ENCODE peak calls at places on chromosomes 3 and 15, in seven cellular contexts. W, U, I, G, J, P and Q are unnamed samples.

GRCh38 chr15:78830514-78831228 is 19.4 kb upstream of the ADAMTS7 start:
- DNase-seq in I (peak), G (no peak), U (no peak), J (no peak), W (no peak), P (no peak), Q (no peak)

GRCh38 chr3:134249935-134250716 is 533 bp downstream of the RYK start:
- DNase-seq in P (peak), U (no peak), G (peak), W (peak), I (peak), J (peak), Q (no peak)

GRCh38 chr15:29571728-29572454 is 250.4 kb downstream of the TJP1 start:
- DNase-seq in U (no peak), P (peak), J (no peak), W (no peak), G (no peak), I (peak), Q (no peak)

GRCh38 chr3:196643201-196643749 is 3.8 kb downstream of the NRROS start:
- DNase-seq in P (no peak), U (no peak), I (no peak), J (no peak), G (no peak), W (no peak), Q (no peak)

GRCh38 chr15:28017423-28017924 is 81.6 kb downstream of the OCA2 start:
- DNase-seq in J (peak), U (no peak), P (peak), W (no peak), G (peak), I (peak), Q (no peak)

GRCh38 chr3:128323206-128324081 is 143.2 kb downstream of the DNAJB8 start:
- DNase-seq in W (peak), P (no peak), I (no peak), U (no peak), J (no peak), G (peak), Q (peak)

GRCh38 chr15:50803479-50803878 is 38.0 kb upstream of the SPPL2A start:
- DNase-seq in J (no peak), G (no peak), U (no peak), I (no peak), W (no peak), P (no peak), Q (no peak)

GRCh38 chr3:172673210-172673679 is 37.6 kb downstream of the NCEH1 start:
- DNase-seq in P (peak), I (peak), W (peak), J (peak), U (peak), G (no peak), Q (peak)

GRCh38 chr3:41693799-41694198 is 268.1 kb downstream of the ULK4 start:
- DNase-seq in P (no peak), U (no peak), G (no peak), W (no peak), J (no peak), I (no peak), Q (no peak)

GRCh38 chr15:66823601-66824000 is 121.6 kb downstream of the SMAD6 start:
- DNase-seq in G (no peak), U (no peak), P (no peak), W (no peak), J (no peak), I (no peak), Q (no peak)

GRCh38 chr15:84981711-84982300 is at the start of gene PDE8A:
- DNase-seq in U (no peak), G (peak), J (peak), I (peak), W (peak), P (peak), Q (no peak)

GRCh38 chr3:161946443-161946960 is 449.9 kb downstream of the OTOL1 start:
- DNase-seq in G (no peak), P (no peak), U (no peak), W (no peak), I (no peak), J (no peak), Q (no peak)

GRCh38 chr3:196255776-196256175 is 31.8 kb downstream of the PCYT1A start:
- DNase-seq in U (no peak), G (no peak), W (no peak), I (no peak), P (no peak), J (no peak), Q (no peak)

GRCh38 chr3:135851201-135852061 is 114.1 kb upstream of the PPP2R3A start:
- DNase-seq in U (no peak), J (peak), I (no peak), G (no peak), W (no peak), P (no peak), Q (no peak)

GRCh38 chr3:115156255-115156654 is 9.2 kb upstream of the ZBTB20 start:
- DNase-seq in I (peak), J (peak), G (no peak), U (no peak), W (no peak), P (no peak), Q (no peak)

GRCh38 chr3:31704651-31705179 is 172.0 kb downstream of the STT3B start:
- DNase-seq in P (no peak), J (peak), W (no peak), U (peak), I (no peak), G (no peak), Q (peak)

GRCh38 chr3:177337548-177338331 is 140.5 kb upstream of the TBL1XR1 start:
- DNase-seq in I (no peak), U (no peak), P (no peak), G (no peak), J (peak), W (no peak), Q (no peak)

GRCh38 chr3:106217745-106218144 is 348.9 kb upstream of the CBLB start:
- DNase-seq in J (no peak), P (no peak), U (no peak), I (no peak), W (no peak), G (no peak), Q (no peak)

GRCh38 chr3:99430348-99431134 is 207.9 kb upstream of the COL8A1 start:
- DNase-seq in P (no peak), J (no peak), W (no peak), U (no peak), G (no peak), I (no peak), Q (no peak)

GRCh38 chr3:23834082-23834870 is 28.5 kb downstream of the UBE2E1 start:
- DNase-seq in I (peak), G (no peak), U (no peak), W (no peak), P (no peak), J (peak), Q (no peak)

GRCh38 chr15:60982249-60982932 is 246.7 kb downstream of the RORA start:
- DNase-seq in W (no peak), I (no peak), J (no peak), P (no peak), U (no peak), G (no peak), Q (no peak)

GRCh38 chr3:107414325-107414964 is 37.2 kb downstream of the CCDC54 start:
- DNase-seq in U (no peak), G (no peak), J (no peak), W (no peak), P (no peak), I (no peak), Q (no peak)

GRCh38 chr15:25535866-25536265 is 97.0 kb upstream of the UBE3A start:
- DNase-seq in I (no peak), J (no peak), U (no peak), P (no peak), W (no peak), G (no peak), Q (no peak)

GRCh38 chr15:71755092-71755491 is 55.3 kb upstream of the NR2E3 start:
- DNase-seq in P (no peak), W (no peak), J (no peak), G (no peak), I (no peak), U (no peak), Q (no peak)

GRCh38 chr15:71752085-71752484 is 58.3 kb upstream of the NR2E3 start:
- DNase-seq in W (no peak), P (no peak), J (no peak), I (no peak), U (no peak), G (no peak), Q (no peak)

GRCh38 chr15:71753346-71753745 is 57.0 kb upstream of the NR2E3 start:
- DNase-seq in G (no peak), I (no peak), U (no peak), W (no peak), P (no peak), J (no peak), Q (no peak)

GRCh38 chr15:71754660-71755059 is 55.7 kb upstream of the NR2E3 start:
- DNase-seq in G (no peak), W (no peak), U (no peak), J (no peak), P (no peak), I (no peak), Q (no peak)

GRCh38 chr15:71752604-71753289 is 57.6 kb upstream of the NR2E3 start:
- DNase-seq in U (peak), G (no peak), J (peak), P (peak), W (no peak), I (peak), Q (peak)
- TF ChIP-seq CTCF in U (peak), G (no peak), J (peak), P (peak), W (peak), I (peak), Q (peak)

DNA sequence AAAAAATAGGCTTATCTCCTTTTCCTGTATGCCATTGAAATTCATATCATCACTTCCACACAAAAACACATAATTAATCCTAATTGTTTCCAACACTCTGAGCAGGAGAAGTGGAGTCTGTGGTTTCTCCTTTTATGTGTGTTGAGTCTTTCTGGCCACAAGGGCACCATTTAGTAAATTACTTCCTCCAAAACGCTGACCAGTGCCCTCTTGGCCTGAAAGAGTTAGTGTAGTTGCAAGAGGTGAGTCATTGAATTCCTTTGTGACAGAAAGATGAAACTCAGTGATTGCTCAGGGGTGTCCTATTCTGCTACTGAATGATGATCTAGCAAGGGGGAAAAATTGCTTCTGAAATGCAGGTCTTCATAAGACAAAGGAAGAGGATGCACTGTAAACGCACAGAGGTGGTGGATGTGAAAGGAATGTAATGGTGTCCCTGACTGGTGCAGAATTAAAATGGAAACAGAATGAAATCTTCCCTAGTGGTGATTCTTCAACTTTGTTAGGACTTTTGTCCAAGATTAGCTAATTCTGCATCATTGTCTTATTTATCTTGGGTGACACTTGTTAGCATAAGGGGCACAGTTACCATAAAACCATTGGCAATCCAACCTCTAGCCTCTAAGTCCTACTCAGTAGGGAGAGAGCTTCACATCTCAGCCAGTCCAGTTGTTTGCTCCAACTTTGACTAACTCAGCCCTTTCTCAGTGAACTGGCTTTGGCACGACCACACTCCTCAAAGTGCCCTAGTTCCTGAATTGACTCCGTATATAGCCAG is 208.4 kb upstream of the NANOGP8 start:
- DNase-seq in I (peak), P (no peak), U (peak), G (no peak), W (no peak), J (peak), Q (no peak)
- TF ChIP-seq CTCF in I (peak), P (peak), U (peak), G (no peak), W (no peak), J (no peak), Q (peak)

GRCh38 chr3:377158-377561 is 180.6 kb downstream of the CHL1 start:
- DNase-seq in J (peak), W (no peak), U (peak), G (no peak), P (peak), I (peak), Q (no peak)

GRCh38 chr3:385151-385550 is 188.6 kb downstream of the CHL1 start:
- DNase-seq in J (peak), I (no peak), P (no peak), W (no peak), U (no peak), G (no peak), Q (no peak)

GRCh38 chr3:380801-381200 is 184.2 kb downstream of the CHL1 start:
- DNase-seq in U (no peak), J (no peak), W (no peak), I (no peak), G (no peak), P (no peak), Q (peak)
- TF ChIP-seq CTCF in U (no peak), J (no peak), W (no peak), I (no peak), G (no peak), P (no peak), Q (no peak)

GRCh38 chr15:99706557-99707303 is 26.5 kb downstream of the LYSMD4 start:
- DNase-seq in J (no peak), G (no peak), W (no peak), I (no peak), U (no peak), P (no peak), Q (no peak)

GRCh38 chr15:99704444-99704838 is 28.8 kb downstream of the LYSMD4 start:
- DNase-seq in I (peak), P (peak), J (peak), W (peak), U (peak), G (no peak), Q (peak)

GRCh38 chr15:99707481-99708270 is 25.6 kb downstream of the LYSMD4 start:
- DNase-seq in G (no peak), W (no peak), P (no peak), I (no peak), J (peak), U (no peak), Q (no peak)

GRCh38 chr15:99702895-99703602 is 30.2 kb downstream of the LYSMD4 start:
- DNase-seq in J (peak), I (no peak), U (no peak), P (no peak), G (no peak), W (no peak), Q (no peak)

DNA sequence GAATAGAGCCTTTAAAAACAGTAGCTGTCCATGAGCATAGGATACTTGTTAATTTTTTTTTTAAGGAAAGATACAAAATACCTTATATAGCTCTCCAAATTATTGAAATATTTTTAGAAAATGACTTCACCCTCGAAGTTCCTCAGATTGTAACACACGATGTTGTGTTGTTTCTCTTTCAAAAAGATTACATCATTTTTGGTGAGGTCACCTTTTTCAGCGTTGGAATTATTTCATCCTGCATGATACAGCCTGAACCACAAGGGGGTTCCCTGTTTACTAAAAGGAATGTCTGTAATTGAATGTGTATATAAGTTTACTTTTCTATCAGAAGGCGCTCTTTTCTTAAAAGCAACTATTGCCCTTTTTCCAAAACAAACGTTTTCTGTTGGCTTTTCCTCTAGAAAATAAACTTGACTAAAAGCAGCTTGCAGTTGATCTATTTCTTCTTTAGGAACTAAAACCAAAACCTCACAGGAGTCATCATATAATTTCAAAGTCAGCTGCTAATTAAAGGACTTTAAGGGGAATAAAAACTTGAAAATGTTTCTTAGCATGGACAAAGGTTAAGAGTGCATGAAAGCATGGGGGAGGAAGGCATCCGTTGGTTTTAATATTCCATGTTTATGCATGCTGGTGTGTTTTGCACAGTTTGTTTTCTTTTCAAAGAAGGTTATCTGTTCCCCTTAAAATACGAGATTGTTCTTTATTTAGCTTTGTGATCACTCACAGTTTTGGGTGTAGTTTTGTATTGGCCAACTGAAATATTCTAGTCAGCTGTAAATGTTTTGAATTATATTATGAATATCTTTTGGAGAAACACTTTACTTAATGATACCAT is 29.4 kb downstream of the LYSMD4 start:
- DNase-seq in U (peak), I (peak), P (peak), W (peak), J (peak), G (no peak), Q (peak)
- TF ChIP-seq CTCF in U (peak), I (peak), P (peak), W (peak), J (peak), G (peak), Q (peak)

DNA sequence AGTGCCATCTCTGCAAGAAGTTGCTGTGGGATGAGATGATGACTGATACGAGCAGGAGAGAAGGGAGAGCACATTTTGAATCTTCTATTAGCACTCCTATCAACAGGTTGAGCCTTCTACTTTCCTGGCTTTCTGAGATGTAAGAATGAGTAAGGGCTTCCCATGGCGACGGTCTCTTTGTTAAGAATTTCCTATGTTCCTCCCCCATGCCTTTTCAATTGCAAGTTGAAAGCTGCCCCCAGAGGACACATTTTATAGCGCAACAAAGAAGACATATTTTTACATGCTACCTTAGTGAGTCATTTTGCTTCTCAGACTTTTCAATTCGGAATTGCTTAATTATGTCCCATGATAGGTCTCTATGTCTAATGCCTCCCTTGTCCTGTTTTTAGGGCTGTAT is 71.3 kb upstream of the LRTM1 start:
- DNase-seq in I (peak), P (peak), W (no peak), U (peak), J (peak), G (no peak), Q (no peak)
- TF ChIP-seq CTCF in I (peak), P (peak), W (peak), U (peak), J (peak), G (no peak), Q (no peak)

GRCh38 chr15:23823508-23823907 is 136.4 kb upstream of the NDN start:
- DNase-seq in P (peak), G (no peak), W (no peak), I (peak), U (no peak), J (no peak), Q (no peak)
- TF ChIP-seq CTCF in P (peak), G (no peak), W (no peak), I (peak), U (no peak), J (no peak), Q (no peak)

GRCh38 chr3:120642368-120642948 is 39.6 kb downstream of the HGD start:
- DNase-seq in I (no peak), W (no peak), J (no peak), P (no peak), G (no peak), U (peak), Q (no peak)
- TF ChIP-seq CTCF in I (no peak), W (no peak), J (no peak), P (no peak), G (no peak), U (no peak), Q (no peak)

GRCh38 chr3:32821686-32822296 is 4.0 kb downstream of the TRIM71 start:
- DNase-seq in U (no peak), P (peak), I (peak), W (no peak), J (no peak), G (no peak), Q (no peak)
- TF ChIP-seq CTCF in U (no peak), P (peak), I (no peak), W (no peak), J (no peak), G (no peak), Q (no peak)